ENCODE peak calls at places on chromosomes 11 and 22, in eight cellular contexts. V is ureter; D is DMS79; Q is amygdala; K is stimulated activated CD8-positive, alpha-beta memory T cell treated with anti-CD3 and anti-CD28 coated beads, Interleukin-15, amount 100 ng/mL, for 48 hours; X is glomerular endothelial cell; Y is posterior vena cava; O is astrocyte of the spinal cord. M is an unnamed sample.

GRCh38 chr11:72298931-72299330 is 55.0 kb upstream of the PHOX2A start:
- DNase-seq in V (no peak), D (no peak), Q (no peak), K (no peak), X (no peak), Y (no peak), O (no peak), M (no peak)

GRCh38 chr11:85310479-85310878 is 316.7 kb downstream of the DLG2 start:
- DNase-seq in V (no peak), D (no peak), Q (no peak), K (no peak), X (no peak), Y (no peak), O (no peak), M (no peak)

GRCh38 chr11:74505911-74506310 is 12.4 kb upstream of the LIPT2 start:
- DNase-seq in V (no peak), D (no peak), Q (no peak), K (no peak), X (no peak), Y (no peak), O (no peak), M (no peak)

GRCh38 chr11:133337905-133338536 is 194.3 kb downstream of the OPCML start:
- DNase-seq in V (no peak), D (no peak), Q (no peak), K (no peak), X (no peak), Y (no peak), O (no peak), M (no peak)

GRCh38 chr22:46592390-46592872 is 27.8 kb upstream of the GRAMD4 start:
- DNase-seq in V (no peak), D (no peak), Q (no peak), K (peak), X (no peak), Y (no peak), O (peak), M (no peak)

GRCh38 chr11:70496591-70497535 is 98.5 kb downstream of the CTTN start:
- DNase-seq in V (no peak), D (no peak), Q (no peak), K (no peak), X (no peak), Y (peak), O (no peak), M (no peak)

GRCh38 chr11:33259869-33260268 is 2.7 kb downstream of the HIPK3 start:
- DNase-seq in V (no peak), D (no peak), Q (no peak), K (no peak), X (no peak), Y (no peak), O (no peak), M (no peak)

GRCh38 chr22:24725736-24726135 is 48.8 kb downstream of the PIWIL3 start:
- DNase-seq in V (no peak), D (no peak), Q (no peak), K (no peak), X (no peak), Y (no peak), O (no peak), M (no peak)

GRCh38 chr11:103825469-103825868 is 211.0 kb upstream of the DDI1 start:
- DNase-seq in V (no peak), D (no peak), Q (no peak), K (no peak), X (no peak), Y (no peak), O (no peak), M (no peak)

GRCh38 chr11:103800406-103801114 is 235.9 kb upstream of the DDI1 start:
- DNase-seq in V (no peak), D (no peak), Q (no peak), K (no peak), X (no peak), Y (peak), O (no peak), M (no peak)

GRCh38 chr11:74319139-74319538 is 7.7 kb upstream of the P4HA3 start:
- DNase-seq in V (no peak), D (no peak), Q (no peak), K (no peak), X (peak), Y (no peak), O (peak), M (no peak)

GRCh38 chr11:47784785-47785381 is 17.7 kb upstream of the FNBP4 start:
- DNase-seq in V (no peak), D (peak), Q (no peak), K (no peak), X (no peak), Y (no peak), O (no peak), M (no peak)

GRCh38 chr22:20494978-20495860 is at the start of gene KLHL22:
- DNase-seq in V (peak), D (no peak), Q (no peak), K (peak), X (no peak), Y (peak), O (peak), M (no peak)

GRCh38 chr11:128497057-128497957 is 90.1 kb downstream of the ETS1 start:
- DNase-seq in V (no peak), D (no peak), Q (no peak), K (no peak), X (no peak), Y (no peak), O (peak), M (no peak)

GRCh38 chr22:29369460-29369859 is 18.9 kb downstream of the AP1B1 start:
- DNase-seq in V (peak), D (no peak), Q (peak), K (no peak), X (no peak), Y (peak), O (peak), M (no peak)

GRCh38 chr22:46614070-46614931 is 5.9 kb upstream of the GRAMD4 start:
- DNase-seq in V (no peak), D (no peak), Q (no peak), K (peak), X (no peak), Y (no peak), O (no peak), M (no peak)

GRCh38 chr11:123273616-123274015 is 78.6 kb upstream of the CLMP start:
- DNase-seq in V (no peak), D (no peak), Q (no peak), K (no peak), X (no peak), Y (no peak), O (no peak), M (no peak)

GRCh38 chr11:27254744-27255446 is 108.1 kb downstream of the CCDC34 start:
- DNase-seq in V (no peak), D (no peak), Q (no peak), K (no peak), X (no peak), Y (no peak), O (peak), M (no peak)

GRCh38 chr11:88174627-88175003 is 628 bp downstream of the RAB38 start:
- DNase-seq in V (peak), D (no peak), Q (no peak), K (peak), X (peak), Y (peak), O (peak), M (peak)

GRCh38 chr22:30038219-30038618 is 42.0 kb upstream of the HORMAD2 start:
- DNase-seq in V (no peak), D (no peak), Q (no peak), K (no peak), X (peak), Y (no peak), O (peak), M (no peak)

GRCh38 chr11:9260182-9261146 is 4.7 kb downstream of the DENND5A start:
- DNase-seq in V (no peak), D (no peak), Q (no peak), K (no peak), X (no peak), Y (no peak), O (no peak), M (no peak)

GRCh38 chr11:12235945-12236743 is 125.8 kb downstream of the MICAL2 start:
- DNase-seq in V (no peak), D (peak), Q (no peak), K (peak), X (no peak), Y (no peak), O (peak), M (no peak)

GRCh38 chr22:37508431-37508963 is 10.7 kb downstream of the CARD10 start:
- DNase-seq in V (peak), D (no peak), Q (no peak), K (no peak), X (no peak), Y (no peak), O (no peak), M (no peak)

GRCh38 chr22:36197065-36197440 is 4.6 kb downstream of the APOL4 start:
- DNase-seq in V (no peak), D (peak), Q (no peak), K (no peak), X (no peak), Y (no peak), O (peak), M (peak)

GRCh38 chr11:33869511-33870422 is 22.1 kb downstream of the LMO2 start:
- DNase-seq in V (no peak), D (peak), Q (no peak), K (no peak), X (no peak), Y (peak), O (peak), M (no peak)

GRCh38 chr11:22510741-22511140 is 114.9 kb downstream of the FANCF start:
- DNase-seq in V (no peak), D (no peak), Q (no peak), K (no peak), X (no peak), Y (no peak), O (peak), M (no peak)

GRCh38 chr11:61756452-61757212 is 4.2 kb downstream of the MYRF start:
- DNase-seq in V (no peak), D (no peak), Q (no peak), K (peak), X (no peak), Y (no peak), O (peak), M (no peak)

GRCh38 chr11:61743486-61744095 is 8.8 kb upstream of the MYRF start:
- DNase-seq in V (no peak), D (no peak), Q (no peak), K (no peak), X (no peak), Y (no peak), O (no peak), M (no peak)

GRCh38 chr22:50696799-50697561 is 24.4 kb downstream of the SHANK3 start:
- DNase-seq in V (no peak), D (no peak), Q (no peak), K (no peak), X (no peak), Y (peak), O (no peak), M (no peak)

GRCh38 chr11:114799524-114799923 is 121.2 kb downstream of the NXPE2 start:
- DNase-seq in V (no peak), D (no peak), Q (no peak), K (no peak), X (no peak), Y (no peak), O (no peak), M (no peak)

GRCh38 chr11:43316451-43316850 is 4.7 kb downstream of the API5 start:
- DNase-seq in V (no peak), D (peak), Q (no peak), K (peak), X (no peak), Y (no peak), O (peak), M (no peak)

GRCh38 chr11:25981998-25982397 is 349.9 kb upstream of the ANO3 start:
- DNase-seq in V (no peak), D (no peak), Q (no peak), K (no peak), X (peak), Y (no peak), O (peak), M (no peak)

GRCh38 chr11:84398017-84398626 is 1112.0 kb upstream of the CCDC90B start:
- DNase-seq in V (no peak), D (no peak), Q (no peak), K (no peak), X (no peak), Y (no peak), O (peak), M (no peak)

GRCh38 chr11:114846040-114846791 is 167.9 kb downstream of the NXPE2 start:
- DNase-seq in V (no peak), D (peak), Q (peak), K (no peak), X (no peak), Y (no peak), O (peak), M (no peak)

GRCh38 chr11:87966744-87967143 is 208.5 kb downstream of the RAB38 start:
- DNase-seq in V (no peak), D (no peak), Q (no peak), K (no peak), X (no peak), Y (no peak), O (no peak), M (no peak)

GRCh38 chr11:118956094-118956846 is at the start of gene UPK2:
- DNase-seq in V (peak), D (peak), Q (peak), K (peak), X (peak), Y (peak), O (peak), M (peak)

GRCh38 chr22:32103648-32104326 is 55.3 kb downstream of the C22orf42 start:
- DNase-seq in V (no peak), D (no peak), Q (no peak), K (no peak), X (no peak), Y (no peak), O (no peak), M (no peak)